ENCODE peak calls at places on chromosomes 7 and 10, in ten cellular contexts. U is activated B cell treated with CpG ODN at 0.5 μM for 24 hours, A is hepatocyte, G is cardiac fibroblast, V is endothelial cell, C is AG09319, R is thoracic aorta, M is IMR-90, E is stomach, Q is progenitor cell of endocrine pancreas. S is an unnamed sample.
A peak's percentile ranks its signal among the peaks of the same experiment; 100 is the strongest.

GRCh38 chr7:116588641-116589594 is 64.1 kb downstream of the CAV1 start:
- DNase-seq in U (no peak), A (peak; percentile 72), G (peak; percentile 82), V (no peak), C (no peak), R (no peak), M (peak; percentile 81), E (no peak), Q (no peak), S (peak; percentile 15)

GRCh38 chr7:5699951-5700384 is 81.5 kb downstream of the RNF216 start:
- DNase-seq in U (no peak), A (no peak), G (no peak), V (no peak), C (no peak), R (no peak), M (peak; percentile 41), E (no peak), Q (no peak), S (no peak)

GRCh38 chr10:127926455-127926854 is 19.6 kb downstream of the PTPRE start:
- DNase-seq in U (no peak), A (no peak), G (no peak), V (no peak), C (no peak), R (no peak), M (no peak), E (no peak), Q (no peak), S (no peak)

GRCh38 chr10:123883921-123884320 is 7.7 kb downstream of the CPXM2 start:
- DNase-seq in U (no peak), A (no peak), G (no peak), V (no peak), C (no peak), R (no peak), M (no peak), E (no peak), Q (no peak), S (no peak)

GRCh38 chr7:80135306-80136104 is 874 bp downstream of the GNAI1 start:
- DNase-seq in U (peak; percentile 19), A (peak; percentile 57), G (no peak), V (no peak), C (no peak), R (no peak), M (peak; percentile 32), E (no peak), Q (no peak), S (peak; percentile 71)

GRCh38 chr7:10940748-10941358 is 32.8 kb upstream of the PHF14 start:
- DNase-seq in U (no peak), A (peak; percentile 20), G (no peak), V (no peak), C (no peak), R (no peak), M (no peak), E (no peak), Q (no peak), S (no peak)

GRCh38 chr7:156703209-156703608 is 62.6 kb downstream of the RNF32 start:
- DNase-seq in U (no peak), A (no peak), G (peak; percentile 46), V (no peak), C (no peak), R (no peak), M (no peak), E (no peak), Q (no peak), S (no peak)

GRCh38 chr10:42989481-42989921 is 87.4 kb upstream of the RET start:
- DNase-seq in U (no peak), A (no peak), G (no peak), V (no peak), C (no peak), R (no peak), M (no peak), E (no peak), Q (no peak), S (no peak)

GRCh38 chr7:101792051-101792651 is 25.3 kb upstream of the CUX1 start:
- DNase-seq in U (no peak), A (peak; percentile 48), G (peak; percentile 78), V (no peak), C (no peak), R (no peak), M (no peak), E (no peak), Q (no peak), S (no peak)

GRCh38 chr7:66190504-66190857 is 14.7 kb upstream of the TPST1 start:
- DNase-seq in U (no peak), A (no peak), G (no peak), V (no peak), C (no peak), R (no peak), M (no peak), E (no peak), Q (no peak), S (no peak)

GRCh38 chr7:69067397-69067796 is 530.9 kb upstream of the AUTS2 start:
- DNase-seq in U (no peak), A (peak; percentile 73), G (peak; percentile 2), V (no peak), C (no peak), R (no peak), M (no peak), E (peak; percentile 33), Q (no peak), S (peak; percentile 21)
- TF ChIP-seq CTCF in U (no peak), A (peak; percentile 41), G (no peak), V (no peak), C (no peak), R (no peak), M (no peak), E (peak; percentile 34), Q (peak; percentile 65), S (peak; percentile 39)

GRCh38 chr10:1923586-1923985 is 186.3 kb upstream of the ADARB2 start:
- DNase-seq in U (no peak), A (no peak), G (no peak), V (no peak), C (no peak), R (no peak), M (no peak), E (no peak), Q (no peak), S (no peak)
- TF ChIP-seq CTCF in U (no peak), A (no peak), G (no peak), V (no peak), C (no peak), R (no peak), M (no peak), E (no peak), Q (no peak), S (no peak)

GRCh38 chr10:67668448-67668847 is 27.5 kb downstream of the CTNNA3 start:
- DNase-seq in U (no peak), A (no peak), G (peak; percentile 29), V (no peak), C (no peak), R (no peak), M (peak; percentile 44), E (no peak), Q (no peak), S (no peak)

GRCh38 chr10:67665491-67665890 is 30.5 kb downstream of the CTNNA3 start:
- DNase-seq in U (no peak), A (peak; percentile 7), G (no peak), V (no peak), C (no peak), R (no peak), M (no peak), E (no peak), Q (no peak), S (no peak)

GRCh38 chr10:67663449-67664087 is 32.4 kb downstream of the CTNNA3 start:
- DNase-seq in U (no peak), A (no peak), G (no peak), V (no peak), C (no peak), R (no peak), M (no peak), E (no peak), Q (no peak), S (no peak)

GRCh38 chr10:67664936-67665335 is 31.1 kb downstream of the CTNNA3 start:
- DNase-seq in U (no peak), A (no peak), G (peak; percentile 7), V (no peak), C (no peak), R (no peak), M (peak; percentile 23), E (no peak), Q (no peak), S (no peak)

DNA sequence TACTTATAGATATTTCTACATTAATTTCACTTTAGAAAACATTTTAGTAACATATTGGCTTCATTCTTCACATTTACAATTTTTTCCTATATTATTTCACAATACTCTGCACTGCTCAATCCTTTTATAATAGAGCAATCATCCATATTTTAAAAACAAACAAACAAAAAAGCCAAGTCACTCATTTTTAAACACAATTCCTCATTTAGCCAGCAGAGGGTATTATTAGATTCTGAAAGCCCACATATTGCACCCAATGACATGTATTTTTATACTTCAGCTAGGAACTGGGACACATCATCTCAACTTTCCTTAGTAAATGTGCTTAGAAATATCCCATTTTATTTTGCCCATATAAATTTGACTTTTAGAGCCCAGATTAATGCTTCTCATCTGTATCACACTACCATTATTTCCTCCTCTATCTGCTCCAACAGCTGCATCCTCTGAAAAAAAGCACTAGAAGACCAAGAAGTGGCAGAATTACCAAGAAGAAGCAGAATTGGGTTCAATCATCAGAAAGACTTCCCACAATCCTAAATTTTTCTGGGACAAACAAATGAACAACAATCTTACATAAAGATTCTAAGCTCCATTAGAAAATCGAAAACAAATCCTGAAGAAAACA is 29.5 kb downstream of the CTNNA3 start:
- DNase-seq in U (no peak), A (peak; percentile 19), G (peak; percentile 48), V (no peak), C (no peak), R (no peak), M (peak; percentile 30), E (no peak), Q (no peak), S (no peak)
- TF ChIP-seq CTCF in U (no peak), A (peak; percentile 60), G (peak; percentile 44), V (peak; percentile 67), C (peak; percentile 28), R (peak; percentile 57), M (peak; percentile 44), E (no peak), Q (peak; percentile 60), S (peak; percentile 46)

GRCh38 chr10:48978318-48978717 is 38.7 kb upstream of the LRRC18 start:
- DNase-seq in U (no peak), A (no peak), G (no peak), V (no peak), C (no peak), R (no peak), M (no peak), E (no peak), Q (no peak), S (no peak)

GRCh38 chr10:48974757-48975156 is 35.1 kb upstream of the LRRC18 start:
- DNase-seq in U (no peak), A (no peak), G (no peak), V (no peak), C (no peak), R (no peak), M (no peak), E (no peak), Q (no peak), S (no peak)

GRCh38 chr10:48981310-48981907 is 41.8 kb upstream of the LRRC18 start:
- DNase-seq in U (peak; percentile 28), A (peak; percentile 81), G (peak; percentile 49), V (peak; percentile 82), C (peak; percentile 15), R (no peak), M (peak; percentile 41), E (peak; percentile 41), Q (peak; percentile 69), S (peak; percentile 78)

GRCh38 chr10:48973065-48973464 is 33.4 kb upstream of the LRRC18 start:
- DNase-seq in U (no peak), A (no peak), G (no peak), V (no peak), C (no peak), R (no peak), M (peak; percentile 3), E (no peak), Q (no peak), S (no peak)

GRCh38 chr10:48976208-48976607 is 36.6 kb upstream of the LRRC18 start:
- DNase-seq in U (no peak), A (peak; percentile 28), G (peak; percentile 6), V (peak; percentile 35), C (no peak), R (no peak), M (peak; percentile 4), E (no peak), Q (no peak), S (no peak)
- TF ChIP-seq CTCF in U (no peak), A (peak; percentile 39), G (no peak), V (no peak), C (peak; percentile 38), R (peak; percentile 18), M (peak; percentile 17), E (no peak), Q (peak; percentile 47), S (no peak)